ENCODE peak calls at places on chromosomes 3 and 15, in six cellular contexts. J is psoas muscle, G is AG09309, O is astrocyte of the cerebellum, S is GM23248, E is fibroblast of the aortic adventitia. I is an unnamed sample.

GRCh38 chr3:88150371-88150770 is 612 bp downstream of the C3orf38 start:
- DNase-seq in J (no peak), S (peak), O (no peak), E (peak), G (no peak), I (no peak)

GRCh38 chr3:11060500-11061251 is 68.1 kb downstream of the SLC6A1 start:
- DNase-seq in O (peak), G (no peak), S (peak), J (peak), E (peak), I (peak)

GRCh38 chr15:81375461-81375860 is 1.4 kb upstream of the TMC3 start:
- DNase-seq in O (no peak), G (no peak), J (no peak), S (no peak), E (peak), I (no peak)

GRCh38 chr3:112395166-112395894 is 62.4 kb downstream of the CD200 start:
- DNase-seq in J (no peak), G (no peak), O (no peak), S (no peak), E (peak), I (no peak)

GRCh38 chr15:90007089-90007487 is 6.0 kb downstream of the ZNF710 start:
- DNase-seq in E (no peak), G (no peak), J (no peak), S (no peak), O (no peak), I (no peak)

GRCh38 chr3:30354513-30354912 is 251.9 kb upstream of the TGFBR2 start:
- DNase-seq in S (no peak), E (peak), O (no peak), J (no peak), G (no peak), I (no peak)

GRCh38 chr3:134328846-134329245 is 45.4 kb downstream of the AMOTL2 start:
- DNase-seq in J (no peak), O (no peak), E (no peak), S (no peak), G (no peak), I (no peak)

GRCh38 chr3:150920236-150920635 is 15.0 kb upstream of the MINDY4B start:
- DNase-seq in J (no peak), S (no peak), O (no peak), G (no peak), E (no peak), I (no peak)

GRCh38 chr3:59442056-59442455 is 392.2 kb upstream of the CFAP20DC start:
- DNase-seq in S (no peak), E (no peak), J (no peak), O (no peak), G (no peak), I (no peak)

GRCh38 chr3:13025090-13025489 is 48.1 kb downstream of the IQSEC1 start:
- DNase-seq in G (peak), J (peak), E (peak), O (peak), S (peak), I (no peak)

GRCh38 chr15:59166601-59167265 is 39.9 kb upstream of the LDHAL6B start:
- DNase-seq in O (no peak), G (no peak), J (no peak), E (no peak), S (no peak), I (no peak)

GRCh38 chr3:7953449-7954015 is 548.1 kb upstream of the LMCD1 start:
- DNase-seq in E (no peak), G (no peak), S (no peak), J (no peak), O (no peak), I (no peak)

GRCh38 chr3:124599779-124600693 is 130.2 kb upstream of the UMPS start:
- DNase-seq in O (no peak), J (no peak), G (no peak), E (no peak), S (peak), I (no peak)
- H3K4me3 ChIP-seq in O (no peak), J (peak), G (no peak), E (no peak), S (no peak), I (no peak)

GRCh38 chr3:83769791-83770663 is 1188.8 kb upstream of the CADM2 start:
- DNase-seq in E (no peak), O (no peak), J (no peak), G (no peak), S (no peak), I (no peak)

GRCh38 chr3:83765971-83766370 is 1192.8 kb upstream of the CADM2 start:
- DNase-seq in E (no peak), J (no peak), S (no peak), O (no peak), G (no peak), I (no peak)

DNA sequence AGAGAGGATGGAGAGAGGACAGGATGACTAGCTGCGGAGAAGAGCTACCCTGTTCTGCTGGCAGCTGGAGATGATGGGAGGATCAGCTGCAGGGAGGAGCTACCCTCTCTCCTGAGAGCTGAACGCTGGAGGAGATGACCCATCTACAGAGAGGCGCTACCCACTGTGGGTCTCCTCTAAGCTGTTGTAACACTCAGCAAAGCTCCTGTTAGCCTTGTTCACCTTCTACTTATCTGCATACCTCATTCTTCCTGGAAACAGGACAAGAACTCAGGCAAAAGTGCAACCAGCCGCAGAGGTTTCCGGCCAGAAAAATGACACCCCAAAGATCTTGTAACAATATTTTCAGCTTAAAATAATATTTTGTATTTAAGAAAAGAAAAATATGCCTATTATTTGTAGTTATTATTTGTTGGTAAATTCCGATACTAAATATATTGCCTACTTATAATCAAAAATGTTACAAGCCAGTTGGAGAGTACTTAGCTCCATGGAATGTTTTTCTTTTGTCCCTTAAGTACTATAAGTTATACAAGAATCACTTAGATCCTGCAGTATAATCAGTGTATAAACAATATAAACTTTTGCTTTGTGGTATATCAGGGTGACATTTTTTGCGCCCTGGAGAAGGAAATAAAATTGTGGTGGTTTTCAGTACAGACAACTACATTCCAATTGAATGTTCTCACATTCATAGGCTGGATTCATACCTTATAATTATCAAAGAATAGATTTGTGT is 1188.0 kb upstream of the CADM2 start:
- DNase-seq in E (no peak), S (no peak), O (no peak), J (no peak), G (no peak), I (no peak)
- H3K4me3 ChIP-seq in E (no peak), S (no peak), O (no peak), J (no peak), G (no peak), I (no peak)

GRCh38 chr3:99927651-99928390 is 110.2 kb downstream of the CMSS1 start:
- DNase-seq in S (no peak), J (no peak), O (no peak), E (no peak), G (no peak), I (no peak)

GRCh38 chr3:99931059-99931458 is 113.4 kb downstream of the CMSS1 start:
- DNase-seq in O (no peak), E (no peak), G (no peak), S (no peak), J (no peak), I (no peak)

GRCh38 chr3:99928758-99929408 is 111.2 kb downstream of the CMSS1 start:
- DNase-seq in E (no peak), S (no peak), J (no peak), O (no peak), G (no peak), I (no peak)

GRCh38 chr3:99925584-99925983 is 107.9 kb downstream of the CMSS1 start:
- DNase-seq in G (no peak), J (no peak), S (peak), O (peak), E (peak), I (peak)

DNA sequence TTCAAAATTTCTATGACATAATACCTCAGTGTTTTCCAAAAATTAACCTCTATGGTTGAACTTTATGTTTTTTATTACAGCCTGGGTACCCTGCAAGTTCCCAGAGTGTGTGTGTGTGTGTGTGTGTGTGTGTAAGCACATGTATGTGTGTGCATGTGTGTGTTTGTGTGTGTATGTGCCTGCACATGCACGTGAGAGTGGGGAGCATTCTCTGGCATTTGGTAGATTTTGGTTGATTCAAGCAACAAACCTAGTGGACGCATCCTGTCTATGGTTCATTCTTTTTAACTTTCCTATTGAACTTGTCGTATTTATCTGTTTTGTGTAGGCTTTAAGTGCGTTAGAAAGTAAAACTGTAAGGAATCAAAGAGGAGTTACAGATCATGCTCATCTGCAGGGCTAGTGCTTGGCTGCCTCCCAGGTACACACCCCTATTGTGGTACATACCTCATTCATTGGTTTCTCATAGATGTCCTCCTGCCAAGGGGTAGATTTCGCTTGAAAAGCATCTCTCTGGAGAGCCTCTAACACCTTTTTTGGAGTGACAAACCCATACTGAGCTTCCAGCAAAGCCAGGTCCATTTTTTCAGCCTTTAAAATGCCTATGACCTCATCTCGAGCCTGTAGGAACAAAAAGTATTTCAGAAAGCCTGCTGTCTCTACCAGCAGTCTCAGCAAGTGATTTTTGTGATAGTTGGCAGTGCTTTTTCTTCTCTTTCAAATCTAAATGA is 111.9 kb downstream of the CMSS1 start:
- DNase-seq in S (peak), O (peak), E (peak), J (peak), G (no peak), I (peak)
- H3K4me3 ChIP-seq in S (peak), O (no peak), E (peak), J (no peak), G (no peak), I (no peak)

DNA sequence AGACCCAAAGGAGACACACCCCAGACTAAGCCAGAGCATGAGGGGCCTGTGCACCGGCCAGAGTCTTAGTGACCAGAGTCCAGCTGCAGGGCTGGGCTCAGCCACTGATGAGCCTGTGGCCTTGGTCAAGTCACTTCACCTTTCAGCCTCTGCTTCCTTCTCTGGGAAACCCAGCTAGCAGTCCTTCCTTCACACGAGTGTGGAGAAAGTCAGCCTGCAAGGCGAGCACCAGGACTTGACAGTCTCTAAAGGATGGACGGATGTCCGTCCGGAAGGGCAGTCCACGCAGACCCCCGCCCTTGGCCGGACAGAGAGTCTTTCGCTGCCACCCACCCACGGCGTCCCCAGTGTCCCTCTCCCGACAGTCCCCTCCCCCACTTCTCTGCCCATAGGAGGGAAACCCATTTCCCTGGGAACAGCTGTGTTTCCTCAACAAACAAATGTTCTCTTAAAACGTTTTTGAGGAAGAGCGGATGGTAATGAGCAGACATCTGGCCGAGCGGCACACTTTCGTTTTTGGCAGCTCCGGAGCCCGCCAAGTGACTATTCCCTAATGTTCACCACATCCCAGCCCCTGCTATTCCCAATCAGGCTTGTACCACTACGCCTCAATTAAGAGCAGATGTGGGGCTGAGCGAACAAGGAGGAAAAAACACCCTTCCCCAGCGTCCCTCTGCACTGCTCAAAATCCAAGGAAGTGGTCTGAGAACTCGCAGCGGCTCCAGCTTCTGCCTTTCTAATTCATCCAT is 129.1 kb upstream of the SMAD3 start:
- DNase-seq in G (no peak), E (peak), S (peak), O (no peak), J (peak), I (no peak)
- H3K4me3 ChIP-seq in G (peak), E (peak), S (peak), O (no peak), J (peak), I (peak)

DNA sequence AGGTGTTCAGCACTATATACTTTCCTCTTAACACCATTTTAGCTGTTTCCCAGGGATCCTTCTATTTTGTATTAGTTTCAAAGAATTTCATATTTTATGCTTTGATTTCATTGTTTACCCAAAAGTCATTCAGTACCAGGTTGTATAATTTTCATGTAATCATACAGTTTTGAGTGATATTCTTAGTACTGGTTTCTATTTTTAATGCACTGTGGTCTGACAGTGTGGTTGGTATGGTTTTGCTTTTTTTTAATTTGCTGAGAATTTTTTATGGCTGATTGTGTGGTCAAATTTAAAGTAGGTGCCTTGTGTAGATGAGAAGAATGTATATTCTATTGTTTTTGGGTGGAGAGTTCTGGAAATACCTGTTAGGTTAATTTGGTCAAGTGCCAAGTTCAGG is 323.4 kb upstream of the EPHA6 start:
- DNase-seq in E (no peak), O (no peak), G (no peak), J (no peak), S (no peak), I (no peak)
- H3K4me3 ChIP-seq in E (no peak), O (no peak), G (no peak), J (no peak), S (no peak), I (no peak)

DNA sequence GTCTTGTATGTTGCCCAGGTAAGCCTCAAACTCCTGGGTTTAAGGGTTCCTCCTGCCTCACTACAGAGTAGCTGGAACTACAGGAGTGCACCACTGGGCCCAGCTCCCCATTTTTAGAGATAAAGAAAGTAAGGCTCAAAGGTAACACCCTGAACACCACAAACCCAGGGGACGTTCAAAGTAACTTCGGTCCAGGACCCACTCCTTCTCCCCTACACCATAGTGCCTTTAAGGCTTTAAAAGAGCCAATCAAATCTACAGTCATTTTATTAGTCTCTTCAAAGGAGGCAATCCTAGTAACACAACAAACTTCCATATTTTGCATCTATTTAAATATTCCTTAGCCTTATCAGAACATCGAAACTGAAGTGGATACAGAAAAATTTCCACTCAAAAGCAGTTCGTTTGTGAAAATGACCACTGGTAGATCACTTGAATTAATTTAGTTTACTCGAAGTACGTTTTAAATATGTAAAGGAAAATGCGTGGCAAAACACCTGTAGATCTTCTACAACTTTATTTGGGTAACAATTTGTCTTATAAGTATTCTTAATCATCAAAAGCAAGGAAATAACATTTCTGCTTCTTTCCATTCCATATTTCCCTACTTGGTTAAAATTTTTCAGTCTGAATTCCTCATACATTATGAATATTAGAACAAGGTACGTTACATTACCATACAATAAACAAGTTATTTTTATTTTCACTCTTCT is 1.8 kb downstream of the STAG1 start:
- DNase-seq in J (no peak), G (no peak), S (peak), E (peak), O (no peak), I (no peak)
- H3K4me3 ChIP-seq in J (peak), G (peak), S (peak), E (peak), O (peak), I (peak)

GRCh38 chr3:170360916-170361315 is 3.4 kb downstream of the SKIL start:
- DNase-seq in S (no peak), E (no peak), J (no peak), O (no peak), G (no peak), I (no peak)
- H3K4me3 ChIP-seq in S (peak), E (peak), J (peak), O (peak), G (no peak), I (no peak)

GRCh38 chr3:126476166-126476975 is 680 bp upstream of the ZXDC start:
- DNase-seq in J (no peak), E (peak), G (no peak), S (peak), O (no peak), I (no peak)
- H3K4me3 ChIP-seq in J (peak), E (peak), G (peak), S (peak), O (peak), I (peak)

GRCh38 chr15:37876900-37877299 is 57.5 kb upstream of the TMCO5A start:
- DNase-seq in S (no peak), J (no peak), O (no peak), G (no peak), E (no peak), I (no peak)

GRCh38 chr15:37880009-37880834 is 54.2 kb upstream of the TMCO5A start:
- DNase-seq in O (peak), J (no peak), G (no peak), S (peak), E (peak), I (peak)

GRCh38 chr15:37881237-37882013 is 53.0 kb upstream of the TMCO5A start:
- DNase-seq in S (no peak), J (no peak), E (no peak), G (no peak), O (no peak), I (no peak)

GRCh38 chr15:37880835-37881153 is 53.6 kb upstream of the TMCO5A start:
- DNase-seq in S (no peak), J (no peak), O (no peak), G (no peak), E (no peak), I (no peak)

DNA sequence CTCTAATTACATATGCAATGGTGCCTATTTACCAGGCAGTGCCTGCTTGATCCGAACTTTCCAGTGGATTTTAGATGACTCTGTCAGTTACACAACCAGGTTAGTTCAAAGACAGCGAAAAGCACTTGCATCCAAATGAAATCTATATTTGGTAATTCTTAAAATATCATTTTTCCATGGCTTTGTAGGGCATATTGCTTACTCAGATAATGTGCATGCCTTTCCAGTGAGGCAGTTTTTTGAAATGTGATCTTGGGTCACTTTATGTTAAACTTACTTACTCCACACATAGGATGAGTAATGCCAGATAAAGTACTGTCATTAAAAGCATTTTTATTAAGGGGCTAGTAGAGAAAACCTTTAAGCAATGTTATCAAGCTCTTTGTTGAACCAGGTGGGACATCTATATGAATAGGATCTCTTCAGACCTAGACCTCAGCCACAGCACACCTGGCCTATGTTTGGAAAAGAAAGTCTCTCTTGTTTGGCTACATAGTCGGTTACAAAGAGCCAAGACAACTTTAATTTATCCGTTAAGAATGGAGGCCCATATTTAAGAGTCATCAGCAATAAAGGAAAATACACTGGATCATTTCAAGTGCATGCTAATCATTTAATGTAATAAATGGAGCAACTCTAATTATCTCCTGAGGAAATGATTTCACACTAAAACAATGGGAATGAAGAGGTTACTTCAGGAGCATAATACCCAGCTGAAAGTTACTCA is 56.4 kb upstream of the TMCO5A start:
- DNase-seq in O (peak), J (no peak), E (peak), G (peak), S (peak), I (peak)
- H3K4me3 ChIP-seq in O (no peak), J (no peak), E (no peak), G (no peak), S (peak), I (no peak)

GRCh38 chr3:66297260-66297863 is 76.6 kb downstream of the SLC25A26 start:
- DNase-seq in J (no peak), S (peak), G (no peak), O (no peak), E (peak), I (no peak)

GRCh38 chr3:66298591-66298990 is 77.8 kb downstream of the SLC25A26 start:
- DNase-seq in S (no peak), G (no peak), J (no peak), O (no peak), E (no peak), I (no peak)

GRCh38 chr3:66297917-66298316 is 77.1 kb downstream of the SLC25A26 start:
- DNase-seq in J (no peak), O (peak), G (no peak), E (peak), S (peak), I (peak)

GRCh38 chr3:66302288-66302687 is 81.5 kb downstream of the SLC25A26 start:
- DNase-seq in E (no peak), O (no peak), G (no peak), S (peak), J (no peak), I (no peak)

GRCh38 chr3:66299893-66300292 is 79.1 kb downstream of the SLC25A26 start:
- DNase-seq in J (no peak), G (no peak), E (no peak), O (no peak), S (no peak), I (no peak)
- H3K4me3 ChIP-seq in J (peak), G (no peak), E (no peak), O (no peak), S (no peak), I (no peak)

I was measured in skeletal muscle cell.